ENCODE peak calls at places on chromosomes 13 and 19, in seven cellular contexts. One of them, this sample, is unnamed.
A peak's percentile ranks its signal among the peaks of the same experiment; 100 is the strongest.

GRCh38 chr13:50320297-50320862 is 305.1 kb downstream of the KCNRG start:
- DNase-seq in pancreas: no peak
- DNase-seq in COR-L47: no peak
- DNase-seq in fibroblast of gingiva: peak; percentile 9
- DNase-seq in activated CD4-positive, alpha-beta T cell treated with anti-CD3 and anti-CD28 coated beads, Interleukin-2, amount 10 ng/mL, durations not matched to agents 24 days and 14 days: no peak
- DNase-seq in breast epithelium: no peak
- DNase-seq in CD8-positive, alpha-beta T cell: no peak
- DNase-seq in this sample: no peak

GRCh38 chr19:29029271-29029670 is 183.7 kb downstream of the UQCRFS1 start:
- DNase-seq in activated CD4-positive, alpha-beta T cell treated with anti-CD3 and anti-CD28 coated beads, Interleukin-2, amount 10 ng/mL, durations not matched to agents 24 days and 14 days: no peak
- DNase-seq in breast epithelium: no peak
- DNase-seq in COR-L47: no peak
- DNase-seq in CD8-positive, alpha-beta T cell: no peak
- DNase-seq in pancreas: no peak
- DNase-seq in fibroblast of gingiva: no peak
- DNase-seq in this sample: no peak

GRCh38 chr13:110394371-110394841 is 87.3 kb downstream of the COL4A2 start:
- DNase-seq in activated CD4-positive, alpha-beta T cell treated with anti-CD3 and anti-CD28 coated beads, Interleukin-2, amount 10 ng/mL, durations not matched to agents 24 days and 14 days: no peak
- DNase-seq in breast epithelium: no peak
- DNase-seq in CD8-positive, alpha-beta T cell: no peak
- DNase-seq in fibroblast of gingiva: peak; percentile 42
- DNase-seq in pancreas: no peak
- DNase-seq in COR-L47: no peak
- DNase-seq in this sample: no peak

GRCh38 chr13:36190771-36191170 is 23.6 kb downstream of the SOHLH2 start:
- DNase-seq in pancreas: no peak
- DNase-seq in activated CD4-positive, alpha-beta T cell treated with anti-CD3 and anti-CD28 coated beads, Interleukin-2, amount 10 ng/mL, durations not matched to agents 24 days and 14 days: no peak
- DNase-seq in CD8-positive, alpha-beta T cell: no peak
- DNase-seq in breast epithelium: no peak
- DNase-seq in COR-L47: no peak
- DNase-seq in fibroblast of gingiva: peak; percentile 21
- DNase-seq in this sample: no peak

GRCh38 chr13:110129076-110129475 is 177.9 kb downstream of the COL4A1 start:
- DNase-seq in breast epithelium: no peak
- DNase-seq in pancreas: no peak
- DNase-seq in fibroblast of gingiva: no peak
- DNase-seq in CD8-positive, alpha-beta T cell: no peak
- DNase-seq in COR-L47: peak; percentile 62
- DNase-seq in activated CD4-positive, alpha-beta T cell treated with anti-CD3 and anti-CD28 coated beads, Interleukin-2, amount 10 ng/mL, durations not matched to agents 24 days and 14 days: no peak
- DNase-seq in this sample: no peak

GRCh38 chr13:92913840-92914239 is 312.8 kb upstream of the GPC6 start:
- DNase-seq in activated CD4-positive, alpha-beta T cell treated with anti-CD3 and anti-CD28 coated beads, Interleukin-2, amount 10 ng/mL, durations not matched to agents 24 days and 14 days: no peak
- DNase-seq in breast epithelium: no peak
- DNase-seq in COR-L47: no peak
- DNase-seq in pancreas: no peak
- DNase-seq in fibroblast of gingiva: no peak
- DNase-seq in CD8-positive, alpha-beta T cell: no peak
- DNase-seq in this sample: no peak

GRCh38 chr13:99811067-99811715 is 160.4 kb downstream of the ZIC5 start:
- DNase-seq in breast epithelium: no peak
- DNase-seq in pancreas: no peak
- DNase-seq in activated CD4-positive, alpha-beta T cell treated with anti-CD3 and anti-CD28 coated beads, Interleukin-2, amount 10 ng/mL, durations not matched to agents 24 days and 14 days: no peak
- DNase-seq in fibroblast of gingiva: no peak
- DNase-seq in CD8-positive, alpha-beta T cell: no peak
- DNase-seq in COR-L47: peak; percentile 21
- DNase-seq in this sample: no peak

GRCh38 chr13:94679614-94680013 is 32.7 kb downstream of the SOX21 start:
- DNase-seq in COR-L47: no peak
- DNase-seq in breast epithelium: no peak
- DNase-seq in CD8-positive, alpha-beta T cell: no peak
- DNase-seq in fibroblast of gingiva: no peak
- DNase-seq in pancreas: no peak
- DNase-seq in activated CD4-positive, alpha-beta T cell treated with anti-CD3 and anti-CD28 coated beads, Interleukin-2, amount 10 ng/mL, durations not matched to agents 24 days and 14 days: no peak
- DNase-seq in this sample: no peak

GRCh38 chr19:11481777-11482383 is 1.0 kb upstream of the ELAVL3 start:
- DNase-seq in COR-L47: peak; percentile 97
- DNase-seq in pancreas: peak; percentile 70
- DNase-seq in breast epithelium: no peak
- DNase-seq in activated CD4-positive, alpha-beta T cell treated with anti-CD3 and anti-CD28 coated beads, Interleukin-2, amount 10 ng/mL, durations not matched to agents 24 days and 14 days: peak; percentile 92
- DNase-seq in CD8-positive, alpha-beta T cell: peak; percentile 30
- DNase-seq in fibroblast of gingiva: peak; percentile 80
- DNase-seq in this sample: peak; percentile 95

GRCh38 chr13:71674776-71675352 is 192.1 kb downstream of the DACH1 start:
- DNase-seq in COR-L47: no peak
- DNase-seq in activated CD4-positive, alpha-beta T cell treated with anti-CD3 and anti-CD28 coated beads, Interleukin-2, amount 10 ng/mL, durations not matched to agents 24 days and 14 days: no peak
- DNase-seq in fibroblast of gingiva: no peak
- DNase-seq in breast epithelium: no peak
- DNase-seq in pancreas: no peak
- DNase-seq in CD8-positive, alpha-beta T cell: no peak
- DNase-seq in this sample: no peak

GRCh38 chr19:13588953-13589833 is 82.9 kb upstream of the CACNA1A start:
- DNase-seq in fibroblast of gingiva: peak; percentile 34
- DNase-seq in pancreas: peak; percentile 94
- DNase-seq in breast epithelium: peak; percentile 69
- DNase-seq in CD8-positive, alpha-beta T cell: peak; percentile 78
- DNase-seq in activated CD4-positive, alpha-beta T cell treated with anti-CD3 and anti-CD28 coated beads, Interleukin-2, amount 10 ng/mL, durations not matched to agents 24 days and 14 days: peak; percentile 95
- DNase-seq in COR-L47: peak; percentile 21
- DNase-seq in this sample: peak; percentile 35

GRCh38 chr13:111484129-111484925 is 163.9 kb downstream of the TEX29 start:
- DNase-seq in CD8-positive, alpha-beta T cell: no peak
- DNase-seq in pancreas: peak; percentile 37
- DNase-seq in COR-L47: peak; percentile 93
- DNase-seq in fibroblast of gingiva: no peak
- DNase-seq in activated CD4-positive, alpha-beta T cell treated with anti-CD3 and anti-CD28 coated beads, Interleukin-2, amount 10 ng/mL, durations not matched to agents 24 days and 14 days: no peak
- DNase-seq in breast epithelium: peak; percentile 34
- DNase-seq in this sample: no peak

GRCh38 chr19:16824658-16825311 is 4.4 kb upstream of the SIN3B start:
- DNase-seq in fibroblast of gingiva: no peak
- DNase-seq in COR-L47: no peak
- DNase-seq in activated CD4-positive, alpha-beta T cell treated with anti-CD3 and anti-CD28 coated beads, Interleukin-2, amount 10 ng/mL, durations not matched to agents 24 days and 14 days: no peak
- DNase-seq in pancreas: no peak
- DNase-seq in CD8-positive, alpha-beta T cell: no peak
- DNase-seq in breast epithelium: no peak
- DNase-seq in this sample: no peak

GRCh38 chr13:50691682-50692263 is 151.7 kb downstream of the DLEU7 start:
- DNase-seq in fibroblast of gingiva: no peak
- DNase-seq in pancreas: no peak
- DNase-seq in COR-L47: no peak
- DNase-seq in breast epithelium: no peak
- DNase-seq in activated CD4-positive, alpha-beta T cell treated with anti-CD3 and anti-CD28 coated beads, Interleukin-2, amount 10 ng/mL, durations not matched to agents 24 days and 14 days: no peak
- DNase-seq in CD8-positive, alpha-beta T cell: no peak
- DNase-seq in this sample: no peak

GRCh38 chr13:98478134-98479129 is 98.5 kb downstream of the STK24 start:
- DNase-seq in breast epithelium: no peak
- DNase-seq in activated CD4-positive, alpha-beta T cell treated with anti-CD3 and anti-CD28 coated beads, Interleukin-2, amount 10 ng/mL, durations not matched to agents 24 days and 14 days: peak; percentile 68
- DNase-seq in CD8-positive, alpha-beta T cell: no peak
- DNase-seq in fibroblast of gingiva: no peak
- DNase-seq in COR-L47: no peak
- DNase-seq in pancreas: no peak
- DNase-seq in this sample: no peak

GRCh38 chr19:15769586-15769985 is 17.9 kb upstream of the OR10H5 start:
- DNase-seq in CD8-positive, alpha-beta T cell: no peak
- DNase-seq in breast epithelium: no peak
- DNase-seq in fibroblast of gingiva: no peak
- DNase-seq in activated CD4-positive, alpha-beta T cell treated with anti-CD3 and anti-CD28 coated beads, Interleukin-2, amount 10 ng/mL, durations not matched to agents 24 days and 14 days: no peak
- DNase-seq in COR-L47: no peak
- DNase-seq in pancreas: no peak
- DNase-seq in this sample: no peak

GRCh38 chr13:96779691-96780090 is 214.6 kb downstream of the OXGR1 start:
- DNase-seq in CD8-positive, alpha-beta T cell: no peak
- DNase-seq in COR-L47: no peak
- DNase-seq in fibroblast of gingiva: peak; percentile 72
- DNase-seq in pancreas: no peak
- DNase-seq in breast epithelium: no peak
- DNase-seq in activated CD4-positive, alpha-beta T cell treated with anti-CD3 and anti-CD28 coated beads, Interleukin-2, amount 10 ng/mL, durations not matched to agents 24 days and 14 days: no peak
- DNase-seq in this sample: no peak

GRCh38 chr13:113058129-113058987 is 47.2 kb upstream of the F7 start:
- DNase-seq in pancreas: peak; percentile 26
- DNase-seq in CD8-positive, alpha-beta T cell: no peak
- DNase-seq in COR-L47: no peak
- DNase-seq in fibroblast of gingiva: no peak
- DNase-seq in activated CD4-positive, alpha-beta T cell treated with anti-CD3 and anti-CD28 coated beads, Interleukin-2, amount 10 ng/mL, durations not matched to agents 24 days and 14 days: no peak
- DNase-seq in breast epithelium: no peak
- DNase-seq in this sample: no peak

GRCh38 chr13:41311607-41312500 is 787 bp downstream of the NAA16 start:
- DNase-seq in activated CD4-positive, alpha-beta T cell treated with anti-CD3 and anti-CD28 coated beads, Interleukin-2, amount 10 ng/mL, durations not matched to agents 24 days and 14 days: peak; percentile 88
- DNase-seq in fibroblast of gingiva: peak; percentile 14
- DNase-seq in pancreas: peak; percentile 82
- DNase-seq in breast epithelium: no peak
- DNase-seq in CD8-positive, alpha-beta T cell: peak; percentile 46
- DNase-seq in COR-L47: peak; percentile 30
- DNase-seq in this sample: no peak

GRCh38 chr19:55690109-55690768 is 15.2 kb downstream of the EPN1 start:
- DNase-seq in fibroblast of gingiva: no peak
- DNase-seq in COR-L47: no peak
- DNase-seq in breast epithelium: peak; percentile 49
- DNase-seq in CD8-positive, alpha-beta T cell: no peak
- DNase-seq in pancreas: peak; percentile 43
- DNase-seq in activated CD4-positive, alpha-beta T cell treated with anti-CD3 and anti-CD28 coated beads, Interleukin-2, amount 10 ng/mL, durations not matched to agents 24 days and 14 days: no peak
- DNase-seq in this sample: no peak

GRCh38 chr13:20501548-20501947 is 24.1 kb downstream of the CRYL1 start:
- DNase-seq in breast epithelium: no peak
- DNase-seq in COR-L47: no peak
- DNase-seq in fibroblast of gingiva: no peak
- DNase-seq in pancreas: no peak
- DNase-seq in activated CD4-positive, alpha-beta T cell treated with anti-CD3 and anti-CD28 coated beads, Interleukin-2, amount 10 ng/mL, durations not matched to agents 24 days and 14 days: no peak
- DNase-seq in CD8-positive, alpha-beta T cell: no peak
- DNase-seq in this sample: no peak

GRCh38 chr19:15251010-15251748 is 18.9 kb upstream of the EPHX3 start:
- DNase-seq in fibroblast of gingiva: peak; percentile 62
- DNase-seq in CD8-positive, alpha-beta T cell: no peak
- DNase-seq in COR-L47: no peak
- DNase-seq in breast epithelium: no peak
- DNase-seq in activated CD4-positive, alpha-beta T cell treated with anti-CD3 and anti-CD28 coated beads, Interleukin-2, amount 10 ng/mL, durations not matched to agents 24 days and 14 days: no peak
- DNase-seq in pancreas: no peak
- DNase-seq in this sample: no peak

GRCh38 chr13:108426893-108427292 is 157.4 kb downstream of the TNFSF13B start:
- DNase-seq in pancreas: no peak
- DNase-seq in CD8-positive, alpha-beta T cell: no peak
- DNase-seq in fibroblast of gingiva: no peak
- DNase-seq in activated CD4-positive, alpha-beta T cell treated with anti-CD3 and anti-CD28 coated beads, Interleukin-2, amount 10 ng/mL, durations not matched to agents 24 days and 14 days: no peak
- DNase-seq in breast epithelium: no peak
- DNase-seq in COR-L47: no peak
- DNase-seq in this sample: no peak

GRCh38 chr13:37685206-37685605 is 86.6 kb upstream of the POSTN start:
- DNase-seq in activated CD4-positive, alpha-beta T cell treated with anti-CD3 and anti-CD28 coated beads, Interleukin-2, amount 10 ng/mL, durations not matched to agents 24 days and 14 days: no peak
- DNase-seq in CD8-positive, alpha-beta T cell: no peak
- DNase-seq in pancreas: no peak
- DNase-seq in breast epithelium: no peak
- DNase-seq in COR-L47: no peak
- DNase-seq in fibroblast of gingiva: no peak
- DNase-seq in this sample: no peak

GRCh38 chr13:76048675-76049396 is 412.7 kb downstream of the LMO7 start:
- DNase-seq in breast epithelium: no peak
- DNase-seq in activated CD4-positive, alpha-beta T cell treated with anti-CD3 and anti-CD28 coated beads, Interleukin-2, amount 10 ng/mL, durations not matched to agents 24 days and 14 days: no peak
- DNase-seq in pancreas: no peak
- DNase-seq in COR-L47: peak; percentile 24
- DNase-seq in fibroblast of gingiva: no peak
- DNase-seq in CD8-positive, alpha-beta T cell: no peak
- DNase-seq in this sample: no peak

GRCh38 chr13:40318366-40318765 is 348.1 kb downstream of the FOXO1 start:
- DNase-seq in activated CD4-positive, alpha-beta T cell treated with anti-CD3 and anti-CD28 coated beads, Interleukin-2, amount 10 ng/mL, durations not matched to agents 24 days and 14 days: no peak
- DNase-seq in CD8-positive, alpha-beta T cell: no peak
- DNase-seq in breast epithelium: peak; percentile 56
- DNase-seq in fibroblast of gingiva: no peak
- DNase-seq in COR-L47: peak; percentile 1
- DNase-seq in pancreas: peak; percentile 77
- DNase-seq in this sample: no peak

GRCh38 chr13:31050486-31051400 is 111.0 kb downstream of the HSPH1 start:
- DNase-seq in CD8-positive, alpha-beta T cell: no peak
- DNase-seq in activated CD4-positive, alpha-beta T cell treated with anti-CD3 and anti-CD28 coated beads, Interleukin-2, amount 10 ng/mL, durations not matched to agents 24 days and 14 days: no peak
- DNase-seq in breast epithelium: no peak
- DNase-seq in pancreas: no peak
- DNase-seq in fibroblast of gingiva: no peak
- DNase-seq in COR-L47: no peak
- DNase-seq in this sample: no peak

GRCh38 chr19:11138659-11139526 is 16.7 kb downstream of the SPC24 start:
- DNase-seq in activated CD4-positive, alpha-beta T cell treated with anti-CD3 and anti-CD28 coated beads, Interleukin-2, amount 10 ng/mL, durations not matched to agents 24 days and 14 days: no peak
- DNase-seq in fibroblast of gingiva: peak; percentile 77
- DNase-seq in CD8-positive, alpha-beta T cell: no peak
- DNase-seq in COR-L47: no peak
- DNase-seq in breast epithelium: no peak
- DNase-seq in pancreas: peak; percentile 68
- DNase-seq in this sample: peak; percentile 9